ENCODE peak calls at places on chromosome 5, in five cellular contexts. N is sigmoid colon; U is MM.1S; O is WERI-Rb-1; B is naive thymus-derived CD4-positive, alpha-beta T cell. Z is an unnamed sample. For H3K27me3 and H3K9me3, the result is how much of the 10 kb centered on the place peaks cover.

GRCh38 chr5:1323803-1324173 is 21.1 kb downstream of the CLPTM1L start:
- DNase-seq in N (peak), U (no peak), O (peak), B (peak), Z (no peak)

GRCh38 chr5:3954189-3954588 is 358.6 kb downstream of the IRX1 start:
- DNase-seq in O (no peak), B (no peak), N (no peak), U (no peak), Z (no peak)

GRCh38 chr5:149062371-149063016 is 368 bp downstream of the SH3TC2 start:
- DNase-seq in U (no peak), B (no peak), O (no peak), N (no peak), Z (no peak)

GRCh38 chr5:124732349-124732875 is 14.0 kb downstream of the ZNF608 start:
- DNase-seq in U (no peak), N (no peak), B (no peak), O (no peak), Z (no peak)

GRCh38 chr5:10528056-10528816 is 35.6 kb upstream of the ANKRD33B start:
- DNase-seq in U (no peak), N (no peak), B (no peak), O (peak), Z (no peak)

GRCh38 chr5:92907914-92908606 is 673.0 kb downstream of the NR2F1-AS1 start:
- DNase-seq in U (peak), O (no peak), B (no peak), N (no peak), Z (no peak)

GRCh38 chr5:135641329-135642178 is 62.8 kb upstream of the CXCL14 start:
- DNase-seq in U (no peak), N (no peak), O (no peak), B (no peak), Z (no peak)

GRCh38 chr5:163379298-163380155 is 57.9 kb upstream of the CCNG1 start:
- DNase-seq in O (no peak), B (no peak), U (no peak), N (no peak), Z (no peak)

GRCh38 chr5:123037104-123037418 is 536 bp upstream of the PPIC start:
- DNase-seq in O (no peak), U (no peak), B (no peak), N (no peak), Z (no peak)

GRCh38 chr5:180085837-180086236 is 14.3 kb upstream of the RNF130 start:
- DNase-seq in U (peak), O (no peak), N (no peak), B (no peak), Z (no peak)

GRCh38 chr5:136070486-136071285 is 41.9 kb downstream of the TGFBI start:
- DNase-seq in O (no peak), B (no peak), U (no peak), N (no peak), Z (no peak)

GRCh38 chr5:66518753-66519152 is 77.4 kb upstream of the MAST4 start:
- DNase-seq in O (no peak), U (no peak), N (no peak), B (no peak), Z (no peak)

GRCh38 chr5:122121782-122122465 is 7.4 kb upstream of the ZNF474 start:
- DNase-seq in B (no peak), N (no peak), U (no peak), O (no peak), Z (no peak)

GRCh38 chr5:5521029-5521428 is 98.6 kb downstream of the ICE1 start:
- DNase-seq in B (no peak), O (no peak), U (no peak), N (no peak), Z (no peak)

DNA sequence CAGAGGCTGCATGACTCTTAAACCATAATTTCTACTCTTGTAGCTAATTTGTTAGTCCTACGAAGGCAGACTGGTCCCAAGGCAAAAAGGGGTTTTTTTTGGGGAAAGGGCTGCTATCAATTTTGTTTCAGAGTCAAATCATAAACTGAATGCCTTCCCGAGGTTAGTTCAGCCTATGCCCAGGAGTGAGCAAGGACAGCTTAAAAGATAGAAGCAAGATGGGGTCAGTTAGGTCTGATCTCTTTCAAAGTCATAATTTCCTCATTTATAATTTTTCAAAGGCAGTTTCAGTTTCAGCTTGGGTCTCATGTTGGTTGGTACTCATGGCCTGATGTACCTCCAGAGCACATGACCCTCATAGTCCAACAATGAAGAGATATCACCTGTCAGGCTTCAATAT is 7.9 kb upstream of the RXFP3 start:
- DNase-seq in B (no peak), O (no peak), N (no peak), U (no peak), Z (no peak)
- H3K27me3 ChIP-seq in B (under half), O (half or more), N (under half), U (under half), Z (under half)

DNA sequence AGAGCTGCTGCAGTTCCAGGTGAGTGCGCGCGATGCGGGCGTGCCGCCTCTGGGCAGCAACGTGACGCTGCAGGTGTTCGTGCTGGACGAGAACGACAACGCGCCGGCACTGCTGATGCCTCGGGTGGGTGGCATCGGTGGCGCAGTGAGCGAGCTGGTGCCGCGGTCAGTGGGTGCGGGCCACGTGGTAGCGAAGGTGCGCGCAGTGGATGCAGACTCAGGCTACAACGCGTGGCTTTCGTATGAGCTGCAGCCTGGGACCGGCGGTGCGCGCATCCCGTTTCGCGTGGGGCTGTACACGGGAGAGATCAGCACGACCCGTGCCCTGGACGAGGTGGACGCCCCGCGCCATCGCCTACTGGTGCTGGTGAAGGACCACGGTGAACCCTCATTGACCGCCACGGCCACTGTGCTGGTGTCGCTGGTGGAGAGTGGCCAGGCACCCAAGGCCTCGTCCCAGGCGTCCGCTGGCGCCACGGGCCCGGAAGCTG is 2.0 kb downstream of the PCDHA3 start:
- DNase-seq in U (no peak), B (no peak), O (no peak), N (no peak), Z (no peak)
- H3K9me3 ChIP-seq in U (under half), B (under half), O (under half), N (under half), Z (under half)

GRCh38 chr5:128966846-128967245 is 1.6 kb downstream of the SLC27A6 start:
- DNase-seq in B (no peak), N (no peak), O (no peak), U (no peak), Z (no peak)

GRCh38 chr5:128965638-128966302 is 482 bp downstream of the SLC27A6 start:
- DNase-seq in B (no peak), O (no peak), U (no peak), N (no peak), Z (no peak)

GRCh38 chr5:128962211-128962610 is 3.1 kb upstream of the SLC27A6 start:
- DNase-seq in N (no peak), U (no peak), O (no peak), B (no peak), Z (no peak)

GRCh38 chr5:128966375-128966774 is 1.1 kb downstream of the SLC27A6 start:
- DNase-seq in N (no peak), O (peak), U (no peak), B (no peak), Z (no peak)

GRCh38 chr5:128965011-128965637 is at the start of gene SLC27A6:
- DNase-seq in O (peak), B (no peak), N (peak), U (no peak), Z (peak)
- H3K4me3 ChIP-seq in O (peak), B (no peak), N (peak), U (no peak), Z (peak)

GRCh38 chr5:132016721-132017250 is 5.3 kb upstream of the ACSL6 start:
- DNase-seq in B (no peak), N (peak), U (no peak), O (peak), Z (no peak)

GRCh38 chr5:132019337-132019736 is 7.9 kb upstream of the ACSL6 start:
- DNase-seq in B (peak), N (no peak), U (no peak), O (no peak), Z (no peak)

GRCh38 chr5:132017738-132018625 is 6.5 kb upstream of the ACSL6 start:
- DNase-seq in O (peak), U (peak), B (peak), N (peak), Z (no peak)

GRCh38 chr5:132019857-132020555 is 8.5 kb upstream of the ACSL6 start:
- DNase-seq in U (peak), B (peak), N (no peak), O (no peak), Z (no peak)

GRCh38 chr5:132017316-132017715 is 5.9 kb upstream of the ACSL6 start:
- DNase-seq in U (peak), N (no peak), O (no peak), B (no peak), Z (no peak)
- H3K27me3 ChIP-seq in U (half or more), N (under half), O (under half), B (under half), Z (under half)

GRCh38 chr5:141359790-141360426 is at the start of gene PCDHGB2:
- DNase-seq in B (no peak), N (no peak), U (peak), O (no peak), Z (no peak)

GRCh38 chr5:141366016-141366896 is 2.3 kb downstream of the PCDHGA5 start:
- DNase-seq in U (no peak), B (no peak), O (no peak), N (no peak), Z (no peak)

GRCh38 chr5:141362719-141363118 is 1.2 kb upstream of the PCDHGA5 start:
- DNase-seq in U (no peak), O (no peak), N (no peak), B (no peak), Z (no peak)

GRCh38 chr5:141360685-141361084 is 891 bp downstream of the PCDHGB2 start:
- DNase-seq in O (no peak), U (no peak), N (no peak), B (no peak), Z (no peak)

DNA sequence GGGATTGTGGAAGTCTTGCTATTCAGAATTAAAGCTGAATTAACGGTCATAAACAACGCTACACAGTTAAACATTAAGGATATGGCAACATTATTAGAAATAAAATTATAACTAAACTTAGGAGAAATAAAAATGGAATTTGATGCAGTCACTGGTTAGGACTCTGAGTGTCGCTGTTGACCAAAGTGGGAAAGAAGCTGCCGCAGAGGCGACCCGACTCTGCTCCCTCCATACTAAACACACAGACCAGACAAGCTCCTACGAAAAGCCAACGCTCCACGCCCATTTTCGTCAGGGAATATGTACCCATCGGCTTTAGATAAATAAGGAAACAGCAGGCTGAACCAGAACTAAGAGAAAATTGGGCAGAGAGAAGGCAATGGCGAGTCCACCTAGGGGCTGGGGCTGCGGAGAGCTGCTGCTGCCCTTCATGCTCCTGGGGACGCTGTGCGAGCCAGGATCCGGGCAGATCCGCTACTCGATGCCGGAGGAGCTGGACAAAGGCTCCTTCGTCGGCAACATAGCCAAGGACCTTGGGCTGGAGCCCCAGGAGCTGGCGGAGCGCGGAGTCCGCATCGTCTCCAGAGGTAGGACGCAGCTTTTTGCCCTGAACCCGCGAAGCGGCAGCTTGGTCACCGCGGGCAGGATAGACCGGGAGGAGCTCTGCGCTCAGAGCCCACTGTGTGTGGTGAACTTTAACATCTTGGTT is at the start of gene PCDHGA5:
- DNase-seq in B (no peak), O (no peak), U (no peak), N (no peak), Z (no peak)
- H3K9me3 ChIP-seq in B (under half), O (under half), U (under half), N (half or more), Z (under half)

GRCh38 chr5:72307573-72307967 is 12.5 kb downstream of the MRPS27 start:
- DNase-seq in O (no peak), U (no peak), B (no peak), N (no peak), Z (no peak)

GRCh38 chr5:72308853-72309191 is 11.2 kb downstream of the MRPS27 start:
- DNase-seq in U (peak), O (no peak), N (no peak), B (no peak), Z (no peak)

GRCh38 chr5:72307968-72308852 is 11.8 kb downstream of the MRPS27 start:
- DNase-seq in O (peak), N (peak), U (peak), B (peak), Z (peak)

GRCh38 chr5:72302171-72302570 is 17.9 kb downstream of the MRPS27 start:
- DNase-seq in N (no peak), U (no peak), O (no peak), B (no peak), Z (no peak)

DNA sequence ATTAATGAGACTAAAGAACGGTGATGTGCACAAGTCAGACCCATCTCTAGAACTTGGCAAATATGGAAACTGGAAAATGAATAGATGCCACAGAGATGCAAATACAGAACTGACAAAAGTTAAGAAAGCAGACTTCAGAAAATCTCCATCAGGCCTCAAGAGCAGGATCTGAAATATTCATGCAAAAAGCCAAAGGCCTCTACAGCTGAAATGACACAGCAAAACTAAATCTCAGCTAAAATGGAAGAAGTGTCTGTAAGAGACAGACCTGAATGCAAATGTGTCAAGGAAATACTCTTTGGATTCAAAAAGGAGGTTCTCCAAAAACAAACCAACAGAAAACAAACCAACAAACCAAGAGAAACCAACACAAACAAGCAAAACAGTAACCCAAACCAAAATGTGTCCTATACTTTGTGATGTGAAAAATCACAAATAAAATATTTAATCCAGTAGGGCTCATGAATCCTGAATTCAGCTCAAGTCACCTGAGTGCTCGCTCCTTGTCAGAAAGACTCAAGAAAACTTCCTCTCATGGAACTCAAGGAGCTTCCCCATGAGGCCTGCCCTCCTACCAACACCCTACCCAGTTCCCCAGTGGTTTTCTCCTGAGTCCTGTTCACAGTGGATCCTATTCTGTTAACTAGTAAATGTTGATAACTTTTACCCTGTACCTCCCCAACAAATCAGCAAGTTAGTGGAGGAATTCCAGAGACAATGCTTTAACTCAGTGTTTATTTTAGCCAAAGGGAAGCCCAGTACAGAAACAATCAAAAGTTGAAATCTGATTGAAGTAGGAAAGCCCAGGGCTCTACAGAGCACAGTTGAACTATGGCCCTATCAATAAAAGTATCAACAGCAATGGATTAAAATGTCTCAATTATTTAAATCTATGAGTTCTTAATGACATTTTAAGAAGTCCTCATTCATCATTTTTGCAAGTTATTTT is 14.6 kb downstream of the MRPS27 start:
- DNase-seq in U (no peak), O (no peak), B (no peak), N (no peak), Z (no peak)
- H3K4me3 ChIP-seq in U (peak), O (no peak), B (no peak), N (no peak), Z (no peak)

Z was measured in BE2C.